ENCODE peak calls at places on chromosomes 3 and 15, in six cellular contexts. One of them, this sample, is unnamed.

GRCh38 chr3:194740859-194741486 is 55.3 kb downstream of the FAM43A start:
- DNase-seq in vagina: no peak
- DNase-seq in body of pancreas: no peak
- DNase-seq in IMR-90: peak; percentile 41
- DNase-seq in heart left ventricle: no peak
- DNase-seq in ovary: no peak
- DNase-seq in this sample: no peak

GRCh38 chr3:59251899-59252298 is 202.1 kb upstream of the CFAP20DC start:
- DNase-seq in ovary: no peak
- DNase-seq in IMR-90: peak; percentile 20
- DNase-seq in vagina: no peak
- DNase-seq in heart left ventricle: no peak
- DNase-seq in body of pancreas: no peak
- DNase-seq in this sample: no peak

GRCh38 chr3:144677118-144677517 is 705.5 kb downstream of the DIPK2A start:
- DNase-seq in vagina: no peak
- DNase-seq in body of pancreas: no peak
- DNase-seq in heart left ventricle: no peak
- DNase-seq in ovary: no peak
- DNase-seq in IMR-90: peak; percentile 5
- DNase-seq in this sample: no peak

GRCh38 chr3:46953265-46954010 is 23.1 kb downstream of the CCDC12 start:
- DNase-seq in vagina: no peak
- DNase-seq in IMR-90: no peak
- DNase-seq in heart left ventricle: peak; percentile 35
- DNase-seq in body of pancreas: no peak
- DNase-seq in ovary: no peak
- DNase-seq in this sample: no peak

GRCh38 chr3:183100376-183100775 is 1.1 kb upstream of the MCCC1 start:
- DNase-seq in heart left ventricle: no peak
- DNase-seq in vagina: no peak
- DNase-seq in body of pancreas: peak; percentile 44
- DNase-seq in ovary: no peak
- DNase-seq in IMR-90: peak; percentile 60
- DNase-seq in this sample: no peak

GRCh38 chr3:76044601-76045600 is 259.6 kb upstream of the ZNF717 start:
- DNase-seq in IMR-90: peak; percentile 44
- DNase-seq in body of pancreas: peak; percentile 23
- DNase-seq in heart left ventricle: no peak
- DNase-seq in ovary: no peak
- DNase-seq in vagina: no peak
- DNase-seq in this sample: no peak

GRCh38 chr3:139121513-139122220 is 77.0 kb upstream of the PRR23C start:
- DNase-seq in heart left ventricle: no peak
- DNase-seq in ovary: no peak
- DNase-seq in vagina: peak; percentile 52
- DNase-seq in body of pancreas: peak; percentile 56
- DNase-seq in IMR-90: peak; percentile 73
- DNase-seq in this sample: peak; percentile 5

GRCh38 chr3:190130700-190131099 is 10.0 kb upstream of the P3H2 start:
- DNase-seq in heart left ventricle: no peak
- DNase-seq in IMR-90: no peak
- DNase-seq in ovary: no peak
- DNase-seq in body of pancreas: no peak
- DNase-seq in vagina: no peak
- DNase-seq in this sample: no peak

GRCh38 chr15:45148076-45149059 is 18.6 kb downstream of the DUOX1 start:
- DNase-seq in heart left ventricle: no peak
- DNase-seq in ovary: no peak
- DNase-seq in body of pancreas: no peak
- DNase-seq in vagina: no peak
- DNase-seq in IMR-90: no peak
- DNase-seq in this sample: no peak

DNA sequence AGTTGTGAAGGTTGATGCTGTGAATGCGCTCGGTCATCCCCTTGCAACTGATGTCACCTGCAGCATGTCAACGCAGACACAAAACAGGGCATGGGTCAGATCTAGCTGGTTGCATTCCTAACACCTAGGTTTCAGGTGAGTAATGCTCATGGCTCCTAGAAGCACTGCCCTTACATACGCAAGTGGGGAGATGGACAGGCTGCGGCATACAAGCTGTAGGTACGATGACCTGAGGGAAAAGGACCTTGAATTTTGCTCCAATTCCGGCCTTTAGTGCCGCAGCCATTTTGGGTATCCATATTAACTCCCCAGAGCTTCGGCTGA is 58.0 kb downstream of the TIGIT start:
- DNase-seq in vagina: no peak
- DNase-seq in ovary: no peak
- DNase-seq in IMR-90: no peak
- DNase-seq in heart left ventricle: no peak
- DNase-seq in body of pancreas: no peak
- DNase-seq in this sample: no peak
- H3K4me3 ChIP-seq in vagina: no peak overlapping the region
- H3K4me3 ChIP-seq in ovary: no peak overlapping the region
- H3K4me3 ChIP-seq in IMR-90: no peak overlapping the region
- H3K4me3 ChIP-seq in heart left ventricle: no peak overlapping the region
- H3K4me3 ChIP-seq in body of pancreas: no peak overlapping the region
- H3K4me3 ChIP-seq in this sample: no peak overlapping the region

DNA sequence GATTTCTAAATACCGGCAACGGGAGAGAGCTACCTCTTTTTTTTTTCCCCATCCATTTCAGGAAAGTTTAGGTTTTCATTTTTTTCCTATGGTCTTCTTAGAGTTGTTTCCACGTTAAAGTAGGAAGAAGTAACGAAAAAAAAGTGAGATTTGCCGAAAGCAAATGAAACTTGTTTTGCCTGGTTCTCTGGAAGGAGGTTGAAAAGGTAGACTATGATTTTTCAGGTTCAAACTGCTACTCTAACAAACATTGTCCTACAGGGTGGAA is 18.6 kb upstream of the CHD2 start:
- DNase-seq in IMR-90: no peak
- DNase-seq in heart left ventricle: no peak
- DNase-seq in ovary: no peak
- DNase-seq in vagina: no peak
- DNase-seq in body of pancreas: no peak
- DNase-seq in this sample: no peak
- TF ChIP-seq POLR2A in IMR-90: no peak
- TF ChIP-seq POLR2A in heart left ventricle: no peak
- TF ChIP-seq POLR2A in ovary: no peak
- TF ChIP-seq POLR2A in vagina: no peak
- TF ChIP-seq POLR2A in body of pancreas: no peak
- TF ChIP-seq POLR2A in this sample: no peak

GRCh38 chr3:161443921-161444457 is 52.6 kb upstream of the OTOL1 start:
- DNase-seq in body of pancreas: no peak
- DNase-seq in ovary: no peak
- DNase-seq in heart left ventricle: no peak
- DNase-seq in vagina: no peak
- DNase-seq in IMR-90: no peak
- DNase-seq in this sample: no peak
- TF ChIP-seq CTCF in body of pancreas: no peak
- TF ChIP-seq CTCF in ovary: no peak
- TF ChIP-seq CTCF in heart left ventricle: no peak
- TF ChIP-seq CTCF in vagina: no peak
- TF ChIP-seq CTCF in IMR-90: no peak
- TF ChIP-seq CTCF in this sample: no peak

GRCh38 chr15:64112077-64112772 is 16.4 kb downstream of the SNX1 start:
- DNase-seq in vagina: no peak
- DNase-seq in ovary: no peak
- DNase-seq in body of pancreas: no peak
- DNase-seq in IMR-90: no peak
- DNase-seq in heart left ventricle: no peak
- DNase-seq in this sample: no peak

GRCh38 chr15:64107337-64107736 is 11.6 kb downstream of the SNX1 start:
- DNase-seq in heart left ventricle: no peak
- DNase-seq in body of pancreas: no peak
- DNase-seq in IMR-90: no peak
- DNase-seq in ovary: no peak
- DNase-seq in vagina: no peak
- DNase-seq in this sample: no peak

GRCh38 chr15:64112904-64113303 is 17.1 kb downstream of the SNX1 start:
- DNase-seq in body of pancreas: no peak
- DNase-seq in heart left ventricle: no peak
- DNase-seq in ovary: no peak
- DNase-seq in vagina: no peak
- DNase-seq in IMR-90: peak; percentile 52
- DNase-seq in this sample: no peak

GRCh38 chr15:64110945-64111678 is 15.3 kb downstream of the SNX1 start:
- DNase-seq in heart left ventricle: no peak
- DNase-seq in vagina: no peak
- DNase-seq in IMR-90: no peak
- DNase-seq in ovary: no peak
- DNase-seq in body of pancreas: no peak
- DNase-seq in this sample: no peak

DNA sequence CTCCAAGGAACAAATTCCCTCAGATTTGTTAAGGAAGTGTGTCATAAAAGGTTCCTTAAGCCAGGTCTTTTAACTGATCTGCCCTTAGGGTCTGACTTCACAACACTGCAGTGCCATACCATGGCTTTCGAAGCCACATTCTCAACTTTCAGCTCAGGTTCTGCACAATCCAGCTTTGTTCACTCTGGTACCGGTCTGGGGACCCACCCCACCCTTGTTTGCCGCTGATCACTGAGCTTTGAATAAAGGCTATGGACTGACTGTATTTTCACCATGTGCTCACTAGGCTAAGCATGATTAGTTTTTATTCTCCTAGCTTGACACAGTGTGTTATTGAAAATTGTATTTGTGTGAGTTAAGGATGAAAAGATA is 15.9 kb downstream of the SNX1 start:
- DNase-seq in IMR-90: no peak
- DNase-seq in body of pancreas: no peak
- DNase-seq in heart left ventricle: no peak
- DNase-seq in vagina: no peak
- DNase-seq in ovary: no peak
- DNase-seq in this sample: no peak
- H3K4me3 ChIP-seq in IMR-90: no peak overlapping the region
- H3K4me3 ChIP-seq in body of pancreas: no peak overlapping the region
- H3K4me3 ChIP-seq in heart left ventricle: no peak overlapping the region
- H3K4me3 ChIP-seq in vagina: no peak overlapping the region
- H3K4me3 ChIP-seq in ovary: no peak overlapping the region
- H3K4me3 ChIP-seq in this sample: no peak overlapping the region

GRCh38 chr15:85543741-85544155 is 163.3 kb downstream of the AKAP13 start:
- DNase-seq in vagina: no peak
- DNase-seq in ovary: peak; percentile 68
- DNase-seq in heart left ventricle: peak; percentile 74
- DNase-seq in IMR-90: no peak
- DNase-seq in body of pancreas: peak; percentile 78
- DNase-seq in this sample: peak; percentile 70
- TF ChIP-seq POLR2A in vagina: no peak
- TF ChIP-seq POLR2A in ovary: no peak
- TF ChIP-seq POLR2A in heart left ventricle: no peak
- TF ChIP-seq POLR2A in IMR-90: no peak
- TF ChIP-seq POLR2A in body of pancreas: no peak
- TF ChIP-seq POLR2A in this sample: no peak

DNA sequence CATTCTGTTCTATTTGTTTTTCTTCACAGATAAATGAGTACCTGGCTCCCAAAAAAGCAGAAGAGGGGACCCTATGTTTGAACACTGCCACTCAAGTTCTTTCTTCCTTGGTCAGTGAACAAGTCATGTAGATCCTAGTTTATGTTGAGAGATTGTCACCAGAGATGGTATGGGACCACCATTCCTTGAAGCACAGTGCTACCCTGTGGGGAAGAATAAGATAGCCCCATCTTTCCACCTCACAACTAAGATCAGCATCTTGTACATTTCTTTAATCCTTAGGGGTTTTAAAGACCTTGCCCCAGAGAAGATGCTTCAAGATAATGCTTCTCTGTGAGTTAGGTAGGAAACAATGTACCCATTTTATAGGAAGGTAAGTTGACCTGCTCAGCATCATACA is 233.5 kb upstream of the WNT5A start:
- DNase-seq in IMR-90: peak; percentile 80
- DNase-seq in body of pancreas: no peak
- DNase-seq in vagina: no peak
- DNase-seq in heart left ventricle: no peak
- DNase-seq in ovary: no peak
- DNase-seq in this sample: no peak
- TF ChIP-seq CTCF in IMR-90: peak; percentile 67
- TF ChIP-seq CTCF in body of pancreas: no peak
- TF ChIP-seq CTCF in vagina: no peak
- TF ChIP-seq CTCF in heart left ventricle: no peak
- TF ChIP-seq CTCF in ovary: no peak
- TF ChIP-seq CTCF in this sample: no peak

DNA sequence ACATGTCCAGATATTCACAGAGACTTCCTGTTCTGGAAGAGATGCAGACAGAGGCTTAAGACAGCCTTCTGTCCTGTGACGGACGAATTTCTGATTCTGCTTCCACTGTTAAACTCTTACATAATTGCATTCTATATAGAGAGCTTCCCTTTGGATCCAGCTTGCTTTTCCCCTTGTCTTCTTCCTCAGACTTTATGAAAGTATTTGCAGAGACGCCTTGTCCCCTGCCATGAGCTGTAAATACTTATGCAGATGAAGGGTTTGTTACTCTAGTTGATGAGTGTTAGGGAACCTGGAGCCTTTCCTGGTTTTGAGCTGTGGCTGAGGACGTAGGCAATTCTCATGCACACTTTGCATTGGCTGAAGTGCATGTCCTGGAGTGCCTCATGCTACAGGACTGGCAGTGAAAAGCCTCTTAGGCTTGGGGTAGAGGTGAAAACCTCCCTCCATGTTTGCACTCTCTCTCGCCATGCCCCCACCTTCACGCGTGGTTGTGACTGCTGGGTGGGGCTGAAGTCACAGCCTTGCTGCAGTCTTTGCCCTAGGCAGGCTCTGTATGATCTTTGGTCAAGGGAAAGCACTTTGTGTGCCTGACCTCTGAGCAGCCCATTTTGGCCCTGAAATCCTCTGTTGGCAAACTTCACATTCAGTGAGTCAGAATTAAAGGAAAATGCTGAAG is 286.6 kb downstream of the PTPRG start:
- DNase-seq in IMR-90: no peak
- DNase-seq in body of pancreas: no peak
- DNase-seq in vagina: no peak
- DNase-seq in heart left ventricle: peak; percentile 71
- DNase-seq in ovary: peak; percentile 75
- DNase-seq in this sample: peak; percentile 64
- H3K4me3 ChIP-seq in IMR-90: no peak overlapping the region
- H3K4me3 ChIP-seq in body of pancreas: no peak overlapping the region
- H3K4me3 ChIP-seq in vagina: no peak overlapping the region
- H3K4me3 ChIP-seq in heart left ventricle: peak overlapping the region; percentile 22
- H3K4me3 ChIP-seq in ovary: no peak overlapping the region
- H3K4me3 ChIP-seq in this sample: no peak overlapping the region

This sample was measured in tibial nerve.